ENCODE peak calls at places on chromosomes 11 and 22, in nine cellular contexts. I is IMR-90, K is DND-41, Y is HCT116, D is mammary epithelial cell, U is fibroblast of lung, X is K562, C is GM23338, F is neural progenitor cell. E is an unnamed sample.

GRCh38 chr11:15937601-15938361 is 418.6 kb downstream of the SOX6 start:
- DNase-seq in I (peak), K (no peak), Y (no peak), D (no peak), U (peak), X (no peak), C (peak), F (no peak), E (no peak)

GRCh38 chr11:44286268-44286880 is 23.6 kb downstream of the ALX4 start:
- DNase-seq in I (peak), K (peak), Y (peak), D (peak), U (peak), X (peak), C (peak), F (peak), E (peak)

GRCh38 chr11:102930451-102930850 is 25.1 kb downstream of the MMP13 start:
- DNase-seq in I (no peak), K (no peak), Y (no peak), D (no peak), U (no peak), X (no peak), C (no peak), F (no peak), E (no peak)

GRCh38 chr11:57476883-57477506 is 16.7 kb downstream of the RTN4RL2 start:
- DNase-seq in I (peak), K (no peak), Y (no peak), D (peak), U (no peak), X (no peak), C (peak), F (peak), E (peak)

GRCh38 chr11:44939673-44940072 is 11.0 kb downstream of the TP53I11 start:
- DNase-seq in I (no peak), K (no peak), Y (no peak), D (no peak), U (peak), X (peak), C (peak), F (peak), E (no peak)

GRCh38 chr11:82105331-82105992 is 628.2 kb downstream of the FAM181B start:
- DNase-seq in I (no peak), K (no peak), Y (no peak), D (no peak), U (no peak), X (no peak), C (no peak), F (no peak), E (no peak)

GRCh38 chr22:50048836-50049235 is 9.3 kb downstream of the TTLL8 start:
- DNase-seq in I (no peak), K (no peak), Y (no peak), D (no peak), U (no peak), X (no peak), C (no peak), F (no peak), E (no peak)

GRCh38 chr11:72985645-72986044 is 156.5 kb downstream of the FCHSD2 start:
- DNase-seq in I (peak), K (no peak), Y (no peak), D (no peak), U (peak), X (no peak), C (no peak), F (no peak), E (no peak)

GRCh38 chr11:59216654-59217640 is 4.2 kb upstream of the MPEG1 start:
- DNase-seq in I (peak), K (peak), Y (no peak), D (peak), U (peak), X (no peak), C (no peak), F (no peak), E (peak)

GRCh38 chr22:37007666-37008065 is 11.6 kb downstream of the TST start:
- DNase-seq in I (no peak), K (no peak), Y (no peak), D (no peak), U (no peak), X (no peak), C (peak), F (peak), E (no peak)

GRCh38 chr11:85756401-85757200 is 54.3 kb downstream of the SYTL2 start:
- DNase-seq in I (no peak), K (no peak), Y (no peak), D (no peak), U (no peak), X (no peak), C (no peak), F (no peak), E (no peak)

GRCh38 chr22:42172385-42173172 is 42.0 kb upstream of the CYP2D6 start:
- DNase-seq in I (peak), K (no peak), Y (no peak), D (no peak), U (peak), X (no peak), C (no peak), F (no peak), E (peak)

GRCh38 chr22:28116261-28116673 is 197.2 kb upstream of the PITPNB start:
- DNase-seq in I (peak), K (no peak), Y (no peak), D (peak), U (peak), X (no peak), C (peak), F (no peak), E (no peak)

GRCh38 chr11:107576497-107577086 is 11.1 kb upstream of the ALKBH8 start:
- DNase-seq in I (peak), K (peak), Y (no peak), D (no peak), U (peak), X (peak), C (peak), F (peak), E (peak)

GRCh38 chr11:93051181-93051580 is 81.7 kb downstream of the MTNR1B start:
- DNase-seq in I (peak), K (no peak), Y (no peak), D (no peak), U (peak), X (no peak), C (no peak), F (no peak), E (no peak)

GRCh38 chr11:30244255-30244654 is 13.4 kb downstream of the FSHB start:
- DNase-seq in I (peak), K (no peak), Y (peak), D (peak), U (no peak), X (no peak), C (no peak), F (no peak), E (no peak)

GRCh38 chr11:35815556-35816315 is 128.1 kb upstream of the LDLRAD3 start:
- DNase-seq in I (peak), K (no peak), Y (no peak), D (no peak), U (peak), X (no peak), C (no peak), F (no peak), E (no peak)

GRCh38 chr11:119800171-119800570 is 71.2 kb upstream of the NECTIN1 start:
- DNase-seq in I (no peak), K (no peak), Y (no peak), D (no peak), U (no peak), X (no peak), C (no peak), F (no peak), E (no peak)

GRCh38 chr11:108734956-108735559 is 70.2 kb downstream of the DDX10 start:
- DNase-seq in I (peak), K (no peak), Y (peak), D (no peak), U (peak), X (peak), C (peak), F (peak), E (peak)

GRCh38 chr11:35373284-35373933 is 45.9 kb downstream of the SLC1A2 start:
- DNase-seq in I (peak), K (no peak), Y (no peak), D (no peak), U (no peak), X (no peak), C (no peak), F (no peak), E (no peak)

GRCh38 chr11:97610000-97610399 is 1220.2 kb downstream of the JRKL start:
- DNase-seq in I (no peak), K (no peak), Y (no peak), D (no peak), U (peak), X (peak), C (peak), F (no peak), E (no peak)

GRCh38 chr11:60098508-60098907 is 10.0 kb downstream of the MS4A2 start:
- DNase-seq in I (no peak), K (no peak), Y (no peak), D (no peak), U (no peak), X (no peak), C (no peak), F (no peak), E (no peak)

GRCh38 chr11:36689442-36689841 is 91.4 kb upstream of the RAG2 start:
- DNase-seq in I (no peak), K (no peak), Y (no peak), D (no peak), U (no peak), X (no peak), C (no peak), F (no peak), E (no peak)

GRCh38 chr22:50627452-50627913 is 469 bp downstream of the ARSA start:
- DNase-seq in I (no peak), K (peak), Y (no peak), D (peak), U (no peak), X (no peak), C (peak), F (peak), E (peak)

GRCh38 chr11:134027671-134028070 is 41.2 kb upstream of the JAM3 start:
- DNase-seq in I (no peak), K (peak), Y (no peak), D (no peak), U (no peak), X (no peak), C (no peak), F (no peak), E (no peak)

GRCh38 chr11:75667831-75668507 is 869 bp downstream of the MAP6 start:
- DNase-seq in I (peak), K (no peak), Y (no peak), D (peak), U (peak), X (no peak), C (peak), F (peak), E (no peak)

GRCh38 chr22:50262460-50262911 is 1.0 kb upstream of the MAPK12 start:
- DNase-seq in I (no peak), K (no peak), Y (no peak), D (no peak), U (no peak), X (peak), C (no peak), F (no peak), E (peak)

GRCh38 chr11:44780940-44781631 is 54.3 kb downstream of the TSPAN18 start:
- DNase-seq in I (peak), K (no peak), Y (no peak), D (no peak), U (peak), X (peak), C (no peak), F (no peak), E (no peak)

GRCh38 chr11:64364911-64365310 is 5.9 kb downstream of the RPS6KA4 start:
- DNase-seq in I (no peak), K (no peak), Y (no peak), D (no peak), U (no peak), X (no peak), C (no peak), F (no peak), E (no peak)

GRCh38 chr11:130477646-130478203 is 29.3 kb downstream of the ADAMTS15 start:
- DNase-seq in I (peak), K (no peak), Y (no peak), D (no peak), U (peak), X (no peak), C (no peak), F (no peak), E (no peak)

GRCh38 chr11:2464451-2465165 is 19.8 kb downstream of the KCNQ1 start:
- DNase-seq in I (no peak), K (no peak), Y (no peak), D (no peak), U (no peak), X (no peak), C (no peak), F (no peak), E (no peak)

GRCh38 chr22:25747245-25747944 is 5.4 kb downstream of the MYO18B start:
- DNase-seq in I (peak), K (no peak), Y (peak), D (peak), U (peak), X (peak), C (no peak), F (no peak), E (no peak)

GRCh38 chr22:25745341-25746011 is 3.5 kb downstream of the MYO18B start:
- DNase-seq in I (peak), K (no peak), Y (no peak), D (peak), U (peak), X (no peak), C (no peak), F (no peak), E (no peak)

GRCh38 chr22:25746012-25746373 is 4.0 kb downstream of the MYO18B start:
- DNase-seq in I (peak), K (no peak), Y (no peak), D (peak), U (peak), X (no peak), C (no peak), F (no peak), E (no peak)

GRCh38 chr22:25742918-25743708 is 1.1 kb downstream of the MYO18B start:
- DNase-seq in I (no peak), K (no peak), Y (no peak), D (no peak), U (no peak), X (peak), C (no peak), F (no peak), E (no peak)

GRCh38 chr22:25744694-25745093 is 2.7 kb downstream of the MYO18B start:
- DNase-seq in I (no peak), K (no peak), Y (no peak), D (no peak), U (no peak), X (no peak), C (no peak), F (no peak), E (no peak)
- H3K4me3 ChIP-seq in I (no peak), K (no peak), Y (no peak), D (no peak), U (no peak), X (no peak), C (no peak), F (no peak), E (no peak)

GRCh38 chr22:48090332-48090672 is 1327.9 kb downstream of the TBC1D22A start:
- DNase-seq in I (no peak), K (no peak), Y (no peak), D (no peak), U (no peak), X (no peak), C (no peak), F (no peak), E (no peak)
- H3K4me2 ChIP-seq in I (no peak), K (no peak), Y (peak), D (no peak), U (no peak), X (no peak), C (no peak), F (no peak), E (peak)

GRCh38 chr11:3859373-3859881 is 4.0 kb downstream of the STIM1 start:
- DNase-seq in I (no peak), K (no peak), Y (no peak), D (no peak), U (no peak), X (peak), C (peak), F (no peak), E (peak)
- H2AFZ ChIP-seq in I (peak), K (no peak), Y (no peak), D (no peak), U (no peak), X (peak), C (no peak), F (no peak), E (peak)

GRCh38 chr22:17501679-17502285 is 61.5 kb upstream of the SLC25A18 start:
- DNase-seq in I (peak), K (peak), Y (peak), D (peak), U (peak), X (peak), C (peak), F (peak), E (peak)
- H3K4me3 ChIP-seq in I (no peak), K (no peak), Y (no peak), D (no peak), U (no peak), X (no peak), C (no peak), F (no peak), E (peak)

GRCh38 chr11:124482362-124483147 is 37.1 kb upstream of the OR8B8 start:
- DNase-seq in I (peak), K (no peak), Y (no peak), D (no peak), U (peak), X (peak), C (no peak), F (no peak), E (no peak)
- H3K4me2 ChIP-seq in I (no peak), K (peak), Y (peak), D (peak), U (no peak), X (peak), C (no peak), F (no peak), E (no peak)

DNA sequence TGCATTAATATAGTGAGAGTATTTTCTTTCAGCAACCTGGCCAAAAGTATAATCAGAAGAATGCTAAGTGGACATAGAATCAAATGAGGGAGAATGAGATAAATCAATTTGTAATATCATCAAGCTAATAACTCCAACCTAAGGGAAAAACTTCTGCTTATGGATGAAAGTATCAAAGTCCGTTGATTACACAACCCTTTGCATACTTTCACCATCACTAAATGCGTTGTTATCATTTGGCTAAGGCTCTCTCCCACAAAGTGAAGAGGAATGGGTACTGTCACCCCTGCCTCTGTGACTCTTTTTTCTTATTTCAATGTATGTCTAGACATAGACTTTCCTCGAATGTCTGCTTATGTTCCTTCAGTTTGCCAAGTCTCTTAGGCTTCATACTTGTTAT is 16.4 kb upstream of the CASP4 start:
- DNase-seq in I (peak), K (no peak), Y (no peak), D (no peak), U (no peak), X (no peak), C (no peak), F (no peak), E (no peak)
- H2AFZ ChIP-seq in I (no peak), K (no peak), Y (no peak), D (no peak), U (no peak), X (no peak), C (no peak), F (no peak), E (no peak)

DNA sequence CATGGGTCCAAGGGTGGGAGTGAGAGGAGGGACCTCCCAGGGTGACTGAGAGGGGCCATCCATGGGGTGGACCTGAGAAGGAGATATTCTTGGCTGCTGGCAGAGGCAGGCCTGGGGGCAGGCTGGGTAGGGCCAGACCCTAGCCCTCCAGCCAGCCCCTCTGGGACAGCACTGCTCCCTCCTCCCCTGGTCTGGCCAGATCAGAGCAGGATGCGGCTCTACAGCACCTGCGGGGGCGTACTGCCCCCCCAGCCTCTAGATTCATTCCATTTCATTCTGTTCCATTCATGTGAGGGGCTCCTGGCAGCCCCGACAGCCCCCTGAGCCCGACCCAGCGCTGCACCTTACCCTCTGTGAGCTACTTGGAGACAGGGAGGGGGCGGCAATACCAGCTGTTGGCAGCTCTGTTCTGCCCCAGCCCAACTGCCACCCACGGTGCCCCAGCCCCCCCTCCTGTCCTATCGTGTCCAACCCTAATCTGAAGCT is 34.3 kb upstream of the MYRF start:
- DNase-seq in I (no peak), K (no peak), Y (no peak), D (no peak), U (no peak), X (no peak), C (no peak), F (no peak), E (no peak)
- H3K4me3 ChIP-seq in I (peak), K (no peak), Y (no peak), D (no peak), U (peak), X (no peak), C (peak), F (peak), E (no peak)

GRCh38 chr11:47376183-47376542 is 2.2 kb downstream of the SPI1 start:
- DNase-seq in I (no peak), K (no peak), Y (no peak), D (no peak), U (no peak), X (no peak), C (no peak), F (no peak), E (no peak)

GRCh38 chr11:47376543-47377371 is 1.6 kb downstream of the SPI1 start:
- DNase-seq in I (no peak), K (no peak), Y (no peak), D (no peak), U (no peak), X (peak), C (peak), F (no peak), E (peak)

GRCh38 chr11:47378836-47379170 is 456 bp upstream of the SPI1 start:
- DNase-seq in I (no peak), K (no peak), Y (no peak), D (no peak), U (no peak), X (no peak), C (no peak), F (no peak), E (no peak)

GRCh38 chr11:47378011-47378835 is at the start of gene SPI1:
- DNase-seq in I (no peak), K (no peak), Y (no peak), D (no peak), U (no peak), X (peak), C (peak), F (no peak), E (peak)

DNA sequence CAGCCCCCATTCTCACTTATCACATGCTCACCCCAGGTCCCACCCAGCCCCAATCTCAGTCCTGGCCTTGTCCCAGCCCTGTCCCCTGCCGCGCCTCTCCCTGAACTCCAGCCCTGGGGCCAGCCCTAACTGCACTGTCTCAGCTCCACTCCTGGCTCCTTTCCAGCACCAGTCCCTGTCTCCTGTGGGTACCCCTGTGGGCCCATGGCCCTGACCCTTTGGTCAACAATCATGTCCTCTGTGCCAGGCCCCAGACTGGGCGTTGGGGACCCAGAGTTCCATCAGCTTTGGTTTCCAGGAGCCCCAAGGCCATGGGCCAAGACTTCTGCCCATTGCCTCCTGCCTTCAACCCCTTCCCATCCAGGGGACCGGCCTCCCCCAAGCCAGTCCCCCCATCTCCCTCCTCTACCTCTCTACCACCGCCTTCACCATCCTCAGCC is 756 bp downstream of the SPI1 start:
- DNase-seq in I (no peak), K (no peak), Y (no peak), D (no peak), U (no peak), X (peak), C (no peak), F (no peak), E (no peak)
- H3K4me2 ChIP-seq in I (no peak), K (no peak), Y (no peak), D (no peak), U (no peak), X (peak), C (no peak), F (no peak), E (peak)

GRCh38 chr11:69854719-69855118 is 35.5 kb upstream of the FGF3 start:
- DNase-seq in I (peak), K (no peak), Y (peak), D (peak), U (peak), X (no peak), C (no peak), F (no peak), E (no peak)
- H2AFZ ChIP-seq in I (no peak), K (no peak), Y (peak), D (peak), U (no peak), X (no peak), C (no peak), F (no peak), E (no peak)

DNA sequence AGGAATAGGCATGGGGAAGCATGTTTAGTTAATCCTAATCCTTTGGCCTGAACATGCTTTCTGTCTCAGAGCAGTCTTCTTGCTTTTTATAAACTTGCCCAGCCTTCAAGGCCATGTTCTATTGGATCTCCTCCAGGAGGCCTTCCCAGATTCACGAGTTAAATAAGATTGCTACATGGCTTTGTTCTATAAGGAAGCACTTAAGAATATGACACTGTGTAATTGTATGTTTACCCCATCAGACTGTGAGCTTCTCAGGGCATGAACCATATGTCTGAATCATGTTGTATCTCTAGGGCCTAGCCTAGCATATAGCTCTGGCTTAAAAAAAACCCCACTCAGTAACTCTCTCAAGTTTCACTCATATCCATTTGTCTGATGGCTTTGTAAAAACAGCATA is 26.4 kb upstream of the UCP3 start:
- DNase-seq in I (peak), K (no peak), Y (no peak), D (no peak), U (peak), X (no peak), C (no peak), F (no peak), E (no peak)
- H3K4me3 ChIP-seq in I (no peak), K (no peak), Y (no peak), D (no peak), U (no peak), X (no peak), C (no peak), F (no peak), E (no peak)